ENCODE peak calls at places on chromosomes 11 and 22, in six cellular contexts. P is adrenal gland, X is HCT116, F is endothelial cell of umbilical vein, R is body of pancreas, L is tibial artery. D is an unnamed sample.

GRCh38 chr11:76629853-76630599 is 40.5 kb downstream of the LRRC32 start:
- DNase-seq in L (peak; percentile 92), F (peak; percentile 96), R (peak; percentile 26), P (peak; percentile 78), X (no peak), D (peak; percentile 71)

GRCh38 chr22:37538590-37539357 is 19.6 kb upstream of the CARD10 start:
- DNase-seq in F (peak; percentile 91), P (peak; percentile 97), X (peak; percentile 91), R (peak; percentile 96), L (peak; percentile 96), D (peak; percentile 95)

GRCh38 chr11:92123540-92123939 is 101.1 kb upstream of the FAT3 start:
- DNase-seq in X (no peak), P (no peak), R (no peak), L (no peak), F (peak; percentile 36), D (no peak)

GRCh38 chr11:122807731-122808485 is 30.4 kb upstream of the CRTAM start:
- DNase-seq in R (no peak), P (no peak), X (no peak), F (no peak), L (no peak), D (no peak)

GRCh38 chr22:41132555-41132954 is 40.2 kb downstream of the EP300 start:
- DNase-seq in F (no peak), X (no peak), L (no peak), P (no peak), R (no peak), D (no peak)

GRCh38 chr22:48147404-48147803 is 1385.0 kb downstream of the TBC1D22A start:
- DNase-seq in X (no peak), P (no peak), L (no peak), F (no peak), R (no peak), D (no peak)

GRCh38 chr11:62603771-62604170 is 2.1 kb upstream of the MTA2 start:
- DNase-seq in L (no peak), X (no peak), R (no peak), F (no peak), P (no peak), D (no peak)

GRCh38 chr11:1162498-1163311 is 5.0 kb downstream of the MUC5AC start:
- DNase-seq in R (peak; percentile 2), P (no peak), L (peak; percentile 59), F (no peak), X (no peak), D (no peak)

GRCh38 chr22:48883211-48883960 is 944.3 kb downstream of the BRD1 start:
- DNase-seq in F (no peak), X (no peak), R (no peak), L (peak; percentile 29), P (no peak), D (no peak)

GRCh38 chr22:49553076-49553475 is 274.6 kb downstream of the BRD1 start:
- DNase-seq in F (no peak), R (peak; percentile 1), X (no peak), P (peak; percentile 5), L (peak; percentile 55), D (no peak)

GRCh38 chr11:22467248-22467647 is 129.1 kb downstream of the SLC17A6 start:
- DNase-seq in F (no peak), X (no peak), R (no peak), P (no peak), L (no peak), D (no peak)

GRCh38 chr11:911031-911889 is 650 bp upstream of the CHID1 start:
- DNase-seq in R (peak; percentile 48), X (no peak), L (peak; percentile 74), P (peak; percentile 63), F (peak; percentile 51), D (peak; percentile 53)

GRCh38 chr22:21690401-21690801 is 24.6 kb downstream of the PPIL2 start:
- DNase-seq in F (no peak), P (no peak), X (no peak), L (no peak), R (peak; percentile 35), D (no peak)

GRCh38 chr22:43823353-43823908 is 11.3 kb upstream of the EFCAB6 start:
- DNase-seq in P (peak; percentile 8), F (no peak), L (peak; percentile 31), X (no peak), R (peak; percentile 91), D (no peak)

GRCh38 chr11:88979641-88980040 is 86.1 kb downstream of the GRM5 start:
- DNase-seq in P (no peak), L (no peak), X (no peak), R (no peak), F (no peak), D (no peak)

GRCh38 chr11:32088117-32088941 is 2.5 kb upstream of the RCN1 start:
- DNase-seq in L (peak; percentile 86), P (peak; percentile 81), X (no peak), F (peak; percentile 89), R (peak; percentile 74), D (peak; percentile 60)

GRCh38 chr11:42552786-42553185 is 759.0 kb upstream of the API5 start:
- DNase-seq in F (no peak), L (no peak), P (peak; percentile 56), R (peak; percentile 11), X (no peak), D (peak; percentile 19)

GRCh38 chr11:57515332-57516060 is at the start of gene SLC43A1:
- DNase-seq in P (peak; percentile 57), F (peak; percentile 69), X (no peak), R (peak; percentile 88), L (peak; percentile 87), D (peak; percentile 57)

GRCh38 chr11:73317373-73317772 is 9.3 kb downstream of the ARHGEF17 start:
- DNase-seq in F (no peak), L (peak; percentile 98), R (peak; percentile 37), X (no peak), P (peak; percentile 48), D (no peak)

GRCh38 chr11:68039526-68040086 is 781 bp downstream of the TCIRG1 start:
- DNase-seq in L (no peak), R (peak; percentile 54), F (no peak), P (no peak), X (no peak), D (no peak)

GRCh38 chr11:126968915-126969314 is 31.7 kb downstream of the KIRREL3 start:
- DNase-seq in X (no peak), L (no peak), P (no peak), R (no peak), F (no peak), D (peak; percentile 19)

GRCh38 chr22:45240137-45240809 is 421 bp downstream of the KIAA0930 start:
- DNase-seq in R (no peak), P (no peak), F (peak; percentile 23), X (no peak), L (no peak), D (no peak)

GRCh38 chr11:122202951-122203456 is 87.0 kb upstream of the BLID start:
- DNase-seq in P (peak; percentile 57), L (peak; percentile 87), X (peak; percentile 81), R (peak; percentile 61), F (no peak), D (peak; percentile 79)

GRCh38 chr22:31337178-31337577 is 9.0 kb downstream of the PATZ1 start:
- DNase-seq in P (peak; percentile 74), X (no peak), R (no peak), F (no peak), L (no peak), D (no peak)

GRCh38 chr22:48054596-48054995 is 1292.1 kb downstream of the TBC1D22A start:
- DNase-seq in L (no peak), R (no peak), P (no peak), X (no peak), F (no peak), D (no peak)

GRCh38 chr11:117950999-117951961 is 22.1 kb upstream of the TMPRSS13 start:
- DNase-seq in R (no peak), X (no peak), P (no peak), L (no peak), F (no peak), D (no peak)

GRCh38 chr11:55936300-55936699 is at the start of gene OR5I1:
- DNase-seq in R (no peak), P (no peak), F (no peak), L (no peak), X (no peak), D (no peak)

GRCh38 chr11:278001-278951 is at the start of gene NLRP6:
- DNase-seq in X (no peak), F (no peak), L (peak; percentile 51), R (no peak), P (no peak), D (no peak)

GRCh38 chr22:20437253-20438065 is at the start of gene SCARF2:
- DNase-seq in R (peak; percentile 40), P (no peak), F (peak; percentile 52), X (no peak), L (peak; percentile 83), D (no peak)

GRCh38 chr11:130876931-130877330 is 39.3 kb downstream of the SNX19 start:
- DNase-seq in F (no peak), X (no peak), R (no peak), P (no peak), L (no peak), D (no peak)

GRCh38 chr11:100673063-100673462 is 14.0 kb upstream of the ARHGAP42 start:
- DNase-seq in F (no peak), X (no peak), P (no peak), L (no peak), R (no peak), D (no peak)

DNA sequence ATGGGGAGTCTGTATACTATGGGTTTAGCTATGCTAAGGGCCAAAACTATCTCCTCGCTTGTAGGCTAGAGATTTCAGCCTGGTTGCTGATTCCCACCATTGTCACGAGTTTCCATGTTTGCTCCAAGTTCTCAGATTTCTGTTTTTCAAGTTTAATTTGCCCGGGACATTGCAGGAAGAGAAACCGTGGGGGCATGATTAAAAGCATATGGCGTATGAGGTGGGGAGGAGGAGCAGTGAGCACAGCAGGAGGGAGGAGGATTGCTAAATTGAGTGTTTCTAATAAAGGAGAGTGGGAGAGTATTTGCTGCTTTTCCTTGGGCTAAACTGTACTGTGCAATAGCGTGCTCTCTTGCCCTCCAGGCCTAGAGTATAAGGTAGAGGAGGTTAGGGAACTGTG is 558.4 kb downstream of the METTL15 start:
- DNase-seq in X (no peak), F (no peak), P (no peak), L (no peak), R (no peak), D (no peak)
- H3K4me3 ChIP-seq in X (no peak overlapping the region), F (no peak overlapping the region), P (no peak overlapping the region), L (no peak overlapping the region), R (no peak overlapping the region), D (no peak overlapping the region)

GRCh38 chr11:94753630-94754029 is 14.5 kb upstream of the AMOTL1 start:
- DNase-seq in F (no peak), P (no peak), X (no peak), R (no peak), L (no peak), D (no peak)
- H3K4me1 ChIP-seq in F (peaks cover 27% of the 10 kb centered on the region), P (peaks cover 10% of the 10 kb centered on the region), X (no peaks in the 10 kb centered on the region), R (peaks cover 21% of the 10 kb centered on the region), L (no peaks in the 10 kb centered on the region), D (no peaks in the 10 kb centered on the region)

GRCh38 chr11:14625804-14626203 is 17.8 kb upstream of the PDE3B start:
- DNase-seq in X (no peak), L (no peak), F (no peak), R (no peak), P (no peak), D (no peak)
- H3K4me3 ChIP-seq in X (no peak overlapping the region), L (no peak overlapping the region), F (no peak overlapping the region), R (no peak overlapping the region), P (no peak overlapping the region), D (no peak overlapping the region)

DNA sequence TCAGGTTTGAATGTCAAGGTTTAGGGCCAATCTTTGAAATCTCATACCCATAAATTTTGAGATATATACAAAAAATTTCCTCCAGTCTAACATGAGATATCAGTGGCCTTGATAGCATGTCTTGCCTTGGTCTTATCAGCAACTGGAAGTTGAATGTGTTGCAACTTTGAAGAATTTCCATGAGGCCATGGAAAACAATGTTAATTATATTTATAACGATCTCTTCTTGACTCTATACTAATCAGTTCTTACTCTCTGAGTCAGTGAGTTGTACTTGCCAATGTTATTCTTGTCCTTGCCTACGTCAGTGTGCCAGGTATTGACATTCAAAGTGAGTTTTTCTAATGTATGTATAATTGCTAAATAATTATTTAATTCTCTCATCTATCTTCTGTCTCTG is 535.1 kb downstream of the KCNA4 start:
- DNase-seq in R (no peak), L (no peak), P (peak; percentile 49), F (peak; percentile 50), X (no peak), D (no peak)
- H3K4me1 ChIP-seq in R (no peaks in the 10 kb centered on the region), L (no peaks in the 10 kb centered on the region), P (peaks cover 17% of the 10 kb centered on the region), F (peaks cover 9% of the 10 kb centered on the region), X (no peaks in the 10 kb centered on the region), D (peaks cover 3% of the 10 kb centered on the region)